ENCODE peak calls at places on chromosomes 12 and 14, in ten cellular contexts. B is mesenchymal stem cell, W is HCT116, T is HepG2, O is mucosa of descending colon, D is upper lobe of right lung, K is tibial nerve, A is K562, H is adipocyte, N is fibroblast of lung. M is an unnamed sample. For H3K4me1, the result is how much of the 10 kb centered on the place peaks cover.

GRCh38 chr12:131159660-131160059 is 206.0 kb downstream of the ADGRD1 start:
- DNase-seq in O (no peak), N (no peak), T (peak), B (no peak), A (no peak), D (no peak), W (peak), H (no peak), K (no peak), M (no peak)

GRCh38 chr12:64171715-64172114 is 50.4 kb downstream of the KICS2 start:
- DNase-seq in D (no peak), T (peak), K (no peak), A (no peak), N (peak), O (no peak), B (peak), W (peak), H (peak), M (no peak)

GRCh38 chr14:90387201-90387600 is 9.6 kb upstream of the CALM1 start:
- DNase-seq in H (no peak), T (no peak), O (no peak), K (no peak), D (no peak), A (no peak), W (no peak), N (no peak), B (no peak), M (no peak)

GRCh38 chr14:37150414-37150813 is 22.0 kb downstream of the SLC25A21 start:
- DNase-seq in H (peak), D (no peak), A (no peak), W (no peak), T (peak), K (no peak), B (peak), N (peak), O (peak), M (no peak)

GRCh38 chr12:50525422-50525821 is 20.6 kb downstream of the DIP2B start:
- DNase-seq in N (no peak), H (no peak), W (no peak), K (no peak), B (no peak), T (no peak), A (no peak), D (no peak), O (no peak), M (no peak)

GRCh38 chr12:6608592-6609311 is 1.6 kb upstream of the CHD4 start:
- DNase-seq in O (no peak), W (no peak), B (no peak), H (peak), N (no peak), T (peak), K (no peak), D (peak), A (no peak), M (no peak)

GRCh38 chr12:52518574-52519469 is 1.4 kb downstream of the KRT5 start:
- DNase-seq in H (no peak), O (no peak), T (no peak), D (no peak), B (no peak), A (no peak), K (no peak), W (no peak), N (no peak), M (no peak)

GRCh38 chr12:10722502-10722904 is 620 bp downstream of the YBX3 start:
- DNase-seq in T (peak), B (peak), W (no peak), N (peak), D (peak), A (peak), H (peak), K (no peak), O (peak), M (peak)

GRCh38 chr12:116497051-116497529 is 62.1 kb upstream of the MAP1LC3B2 start:
- DNase-seq in A (no peak), K (no peak), O (peak), N (no peak), W (peak), B (no peak), H (no peak), T (no peak), D (no peak), M (no peak)

GRCh38 chr14:67371247-67372148 is 11.4 kb downstream of the EIF2S1 start:
- DNase-seq in A (no peak), W (no peak), D (no peak), K (no peak), N (peak), H (no peak), T (no peak), B (peak), O (no peak), M (no peak)

GRCh38 chr14:83425138-83425537 is 1891.5 kb upstream of the SEL1L start:
- DNase-seq in B (no peak), K (no peak), A (no peak), H (peak), W (no peak), T (no peak), N (peak), D (no peak), O (no peak), M (no peak)

GRCh38 chr12:123271182-123271491 is 519 bp downstream of the CDK2AP1 start:
- DNase-seq in T (peak), B (peak), O (peak), N (peak), H (peak), W (no peak), A (peak), D (peak), K (peak), M (peak)

GRCh38 chr12:33605776-33606175 is 166.2 kb upstream of the SYT10 start:
- DNase-seq in K (no peak), B (no peak), N (no peak), O (no peak), A (no peak), W (no peak), D (no peak), H (no peak), T (peak), M (no peak)

GRCh38 chr12:3186546-3187237 is 109.5 kb downstream of the TSPAN9 start:
- DNase-seq in H (no peak), O (no peak), W (no peak), T (no peak), D (no peak), B (no peak), A (no peak), K (no peak), N (no peak), M (no peak)

GRCh38 chr14:62739647-62740046 is 305.6 kb downstream of the KCNH5 start:
- DNase-seq in D (no peak), K (no peak), W (no peak), O (no peak), T (no peak), H (no peak), N (no peak), B (peak), A (no peak), M (no peak)

GRCh38 chr14:21205026-21205677 is 49.3 kb upstream of the OR5AU1 start:
- DNase-seq in B (no peak), O (no peak), N (no peak), K (no peak), D (no peak), A (no peak), H (no peak), T (no peak), W (no peak), M (no peak)

GRCh38 chr14:21205678-21206581 is 50.1 kb upstream of the OR5AU1 start:
- DNase-seq in H (no peak), T (no peak), O (no peak), K (no peak), N (no peak), A (no peak), B (no peak), W (no peak), D (no peak), M (no peak)

GRCh38 chr14:21202463-21203358 is 46.8 kb upstream of the OR5AU1 start:
- DNase-seq in A (no peak), T (no peak), B (no peak), K (no peak), D (no peak), N (no peak), O (no peak), W (no peak), H (no peak), M (no peak)

GRCh38 chr14:21203470-21204166 is 47.8 kb upstream of the OR5AU1 start:
- DNase-seq in A (no peak), D (no peak), W (no peak), N (no peak), T (peak), K (no peak), B (no peak), H (no peak), O (no peak), M (no peak)

DNA sequence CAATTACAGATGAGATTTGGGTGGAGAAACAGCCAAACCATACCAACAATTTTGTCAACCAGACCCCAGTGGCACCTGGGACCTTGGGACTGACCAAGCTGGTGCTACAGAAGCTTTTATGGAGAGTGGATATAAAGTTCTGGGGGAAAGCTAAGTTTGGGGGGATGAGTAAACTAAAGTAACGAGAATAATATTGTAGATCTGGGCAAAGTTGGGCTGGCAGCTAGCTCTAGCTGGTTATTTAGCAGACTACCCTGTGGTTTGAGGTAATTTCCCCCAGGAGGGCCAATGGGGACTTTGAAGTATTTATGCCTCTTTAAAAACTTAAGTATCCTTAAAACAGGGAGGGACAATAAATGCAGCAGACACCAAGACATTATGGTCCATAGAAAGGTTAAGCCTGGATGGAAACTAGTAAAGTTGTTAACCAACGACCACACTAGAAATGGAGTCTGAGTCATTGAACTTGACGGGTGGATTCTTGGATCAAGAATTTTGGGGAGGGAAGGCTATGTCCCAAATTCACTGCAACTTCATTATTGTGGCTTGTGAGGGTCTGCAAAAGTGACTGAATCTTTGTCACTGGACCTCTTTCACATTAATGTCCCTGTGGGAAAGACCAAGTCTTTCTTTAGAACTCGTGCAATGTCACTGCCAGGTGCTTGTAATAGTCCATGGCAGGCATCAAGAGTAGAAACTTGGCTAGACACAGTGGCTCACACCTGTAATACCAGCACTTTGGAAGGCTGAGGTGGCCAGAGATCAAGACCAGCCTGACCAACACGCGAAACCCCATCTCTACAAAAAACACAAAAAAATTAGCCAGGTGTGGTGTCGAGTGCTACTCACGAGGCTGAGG is 48.5 kb upstream of the OR5AU1 start:
- DNase-seq in B (no peak), T (no peak), N (no peak), W (no peak), A (no peak), H (no peak), O (no peak), D (no peak), K (no peak), M (no peak)
- H3K4me1 ChIP-seq in B (under half), T (half or more), N (under half), W (under half), A (under half), H (under half), O (under half), D (under half), K (under half), M (under half)

DNA sequence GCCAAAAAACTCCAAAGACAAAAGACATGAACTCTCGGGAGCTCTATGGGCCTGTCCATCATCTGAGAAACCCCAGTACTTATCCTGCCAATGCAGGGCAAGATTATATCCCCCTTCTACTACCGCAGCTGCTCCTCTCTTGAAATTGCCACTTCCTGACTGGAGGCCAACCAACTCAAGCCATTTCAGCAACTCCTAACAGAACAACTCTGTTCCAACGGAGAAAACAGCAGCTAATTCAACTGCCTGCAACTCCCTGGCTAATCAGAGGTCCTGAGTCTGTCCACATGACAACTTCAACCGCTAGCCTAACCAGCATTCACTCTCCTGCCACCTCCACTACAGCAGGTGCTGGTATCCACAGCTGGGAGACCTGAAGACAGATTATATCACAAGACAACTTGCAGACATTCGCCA is 24.1 kb downstream of the CEP83 start:
- DNase-seq in T (no peak), B (no peak), A (no peak), O (no peak), D (no peak), H (no peak), K (no peak), W (no peak), N (peak), M (no peak)
- H3K4me3 ChIP-seq in T (no peak), B (no peak), A (no peak), O (no peak), D (no peak), H (no peak), K (no peak), W (no peak), N (no peak), M (no peak)

GRCh38 chr14:93319494-93319893 is 13.3 kb downstream of the BTBD7 start:
- DNase-seq in O (no peak), K (no peak), B (no peak), H (no peak), D (no peak), T (no peak), W (no peak), N (no peak), A (no peak), M (no peak)
- H3K4me1 ChIP-seq in O (under half), K (under half), B (under half), H (under half), D (under half), T (under half), W (under half), N (under half), A (under half), M (half or more)

DNA sequence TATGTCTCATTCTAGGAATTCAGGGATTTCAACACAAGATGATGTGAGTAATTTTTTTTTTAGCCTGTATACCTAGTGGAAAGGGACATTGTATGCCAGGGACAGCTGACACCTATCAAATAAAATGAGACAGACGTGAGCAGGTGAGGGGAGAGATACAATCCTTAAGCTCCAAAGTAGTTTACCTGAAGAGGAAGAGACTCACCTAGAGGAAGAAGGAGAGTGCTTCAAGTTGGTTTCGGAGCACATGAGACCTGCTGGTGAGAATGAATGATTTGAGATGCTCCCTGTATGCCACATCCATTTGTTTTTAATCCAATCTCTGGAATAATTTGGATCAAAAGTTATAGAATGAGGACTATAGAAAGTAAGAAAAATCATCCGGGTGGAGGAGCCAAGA is 915.4 kb upstream of the FBXO33 start:
- DNase-seq in W (no peak), O (no peak), A (no peak), K (no peak), N (no peak), H (no peak), D (no peak), T (no peak), B (no peak), M (no peak)
- H3K4me3 ChIP-seq in W (peak), O (no peak), A (no peak), K (no peak), N (no peak), H (no peak), D (no peak), T (no peak), B (no peak), M (no peak)

DNA sequence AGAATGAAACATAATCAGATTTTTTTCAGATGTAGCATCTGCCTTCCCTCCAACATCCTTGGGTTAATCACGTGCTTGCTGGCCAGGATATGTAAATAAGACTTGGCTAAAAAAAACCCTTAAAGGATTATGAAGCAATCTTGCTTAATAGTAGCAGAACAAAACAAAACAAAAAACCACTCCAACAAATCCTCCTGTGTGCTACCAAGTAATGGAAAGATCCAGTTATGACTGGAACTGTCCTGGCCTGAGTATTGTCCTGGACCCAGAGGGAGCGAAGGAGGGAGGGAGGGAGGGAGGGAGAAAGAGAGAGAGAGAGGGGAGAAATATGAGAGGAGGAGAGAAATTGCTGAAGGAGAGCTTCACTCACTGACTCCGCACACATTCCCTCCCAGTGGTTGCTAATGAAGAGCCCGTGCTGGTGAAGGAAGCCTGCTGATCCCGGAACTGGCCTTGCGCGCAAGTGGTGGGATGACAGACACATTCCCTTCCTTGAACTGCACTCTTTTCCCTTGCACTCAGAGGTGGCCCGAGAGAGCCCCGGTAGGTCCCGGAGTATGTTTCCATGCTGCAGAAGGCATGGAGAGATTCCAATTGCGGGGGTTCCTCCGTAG is 57.2 kb downstream of the HMGA2 start:
- DNase-seq in O (no peak), K (peak), D (no peak), H (peak), N (peak), T (no peak), B (peak), A (no peak), W (no peak), M (no peak)
- H3K4me1 ChIP-seq in O (under half), K (under half), D (under half), H (half or more), N (under half), T (half or more), B (under half), A (under half), W (half or more), M (under half)

DNA sequence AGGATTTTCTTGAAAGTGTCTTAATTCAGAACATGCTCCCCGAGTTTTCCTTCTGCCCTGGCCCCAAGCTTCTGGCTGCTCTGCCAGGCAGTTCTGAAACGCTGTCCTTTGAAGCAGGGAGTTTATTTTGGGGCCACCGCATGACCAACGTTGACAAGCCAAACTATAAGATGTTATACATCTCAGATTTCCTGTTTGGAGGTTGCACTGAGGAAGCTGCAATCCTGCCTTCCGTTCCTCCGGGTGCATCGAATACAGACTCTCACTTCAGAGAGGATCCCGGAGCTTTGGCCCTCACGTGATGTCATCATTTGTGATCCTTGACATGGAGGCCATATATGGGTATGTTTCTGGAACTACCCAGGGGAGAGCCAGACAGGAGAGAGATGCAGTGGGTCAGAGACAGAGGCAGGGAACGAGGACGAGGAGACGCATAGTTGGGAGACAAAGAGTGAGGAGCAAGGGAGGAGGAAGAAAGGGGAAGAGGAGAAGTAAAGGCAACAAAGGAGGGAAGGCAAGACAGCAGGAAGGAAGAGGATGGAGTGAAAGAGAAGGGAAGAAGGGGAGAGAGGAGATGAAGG is at the start of gene ASB2:
- DNase-seq in W (no peak), D (no peak), K (no peak), T (no peak), B (no peak), O (peak), H (no peak), N (no peak), A (no peak), M (no peak)
- H3K4me3 ChIP-seq in W (no peak), D (peak), K (peak), T (no peak), B (peak), O (no peak), H (no peak), N (no peak), A (no peak), M (peak)

DNA sequence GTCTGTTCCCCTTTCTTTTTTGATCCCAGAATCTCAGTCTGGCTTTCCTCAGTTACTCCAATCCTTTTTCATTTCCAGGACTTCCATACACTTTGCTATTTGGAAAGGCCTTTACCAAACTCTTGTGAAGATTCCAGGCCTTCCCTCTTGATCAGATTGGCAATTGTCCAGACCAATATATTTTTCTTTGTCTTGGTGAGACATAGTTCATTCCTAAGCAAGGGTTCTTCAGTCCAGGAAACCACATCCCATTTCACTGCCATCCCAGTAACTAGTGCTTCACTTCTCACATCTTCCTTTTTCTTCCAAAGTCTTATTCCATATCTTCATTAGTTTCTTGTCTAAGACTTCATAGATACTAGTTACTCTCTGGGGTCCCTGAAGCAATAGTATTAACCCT is 2.1 kb upstream of the PTPRQ start:
- DNase-seq in A (no peak), D (no peak), T (no peak), H (peak), W (no peak), B (peak), K (no peak), O (no peak), N (peak), M (no peak)
- H3K4me1 ChIP-seq in A (under half), D (under half), T (under half), H (under half), W (under half), B (under half), K (under half), O (under half), N (under half), M (under half)

GRCh38 chr14:23557946-23558345 is 1.9 kb downstream of the THTPA start:
- DNase-seq in D (no peak), O (no peak), K (no peak), N (no peak), T (no peak), A (no peak), B (no peak), H (no peak), W (no peak), M (no peak)

GRCh38 chr14:23559921-23560520 is 4.0 kb downstream of the THTPA start:
- DNase-seq in W (no peak), D (no peak), H (no peak), B (no peak), T (no peak), N (no peak), O (no peak), K (no peak), A (no peak), M (no peak)

GRCh38 chr14:23557521-23557920 is 1.4 kb downstream of the THTPA start:
- DNase-seq in W (no peak), A (no peak), N (no peak), O (no peak), D (no peak), B (no peak), H (no peak), K (no peak), T (no peak), M (no peak)

GRCh38 chr14:23558363-23559009 is 2.4 kb downstream of the THTPA start:
- DNase-seq in N (no peak), T (no peak), B (no peak), K (no peak), W (no peak), D (no peak), A (no peak), H (no peak), O (no peak), M (no peak)

GRCh38 chr14:23559010-23559920 is 3.2 kb downstream of the THTPA start:
- DNase-seq in T (peak), H (peak), D (peak), A (peak), B (peak), N (peak), K (no peak), O (peak), W (no peak), M (peak)
- H3K4me3 ChIP-seq in T (no peak), H (no peak), D (no peak), A (no peak), B (no peak), N (no peak), K (no peak), O (no peak), W (no peak), M (no peak)